ENCODE peak calls at places on chromosomes 13 and 19, in five cellular contexts. T is AG09319; E is activated CD8-positive, alpha-beta memory T cell treated with anti-CD3 and anti-CD28 coated beads for 1 hour; B is Calu3; A is psoas muscle. P is an unnamed sample.

GRCh38 chr13:112744306-112745021 is 54.6 kb downstream of the ATP11A start:
- DNase-seq in A (no peak), T (no peak), E (no peak), B (no peak), P (no peak)

GRCh38 chr19:42468273-42468796 is 25.6 kb upstream of the CXCL17 start:
- DNase-seq in E (no peak), A (no peak), B (peak; percentile 62), T (peak; percentile 57), P (peak; percentile 75)

GRCh38 chr19:18967358-18968146 is 26.5 kb upstream of the HOMER3 start:
- DNase-seq in T (no peak), A (peak; percentile 83), B (no peak), E (no peak), P (no peak)

GRCh38 chr13:114002009-114002544 is 28.2 kb upstream of the C13orf46 start:
- DNase-seq in E (no peak), T (no peak), A (peak; percentile 38), B (no peak), P (peak; percentile 37)

GRCh38 chr19:46351241-46352041 is 4.6 kb downstream of the PPP5C start:
- DNase-seq in T (no peak), E (no peak), B (peak; percentile 70), A (peak; percentile 80), P (peak; percentile 28)

GRCh38 chr13:51629711-51630575 is 45.7 kb downstream of the WDFY2 start:
- DNase-seq in E (no peak), A (no peak), T (no peak), B (no peak), P (no peak)

GRCh38 chr13:46354143-46355087 is 32.6 kb downstream of the RUBCNL start:
- DNase-seq in B (peak; percentile 17), A (no peak), E (no peak), T (peak; percentile 57), P (no peak)

GRCh38 chr19:10118960-10119359 is 739 bp downstream of the EIF3G start:
- DNase-seq in T (no peak), A (no peak), B (no peak), E (no peak), P (no peak)

GRCh38 chr13:37068962-37069361 is 9.5 kb upstream of the SUPT20H start:
- DNase-seq in A (no peak), T (no peak), E (no peak), B (no peak), P (no peak)

GRCh38 chr13:33126909-33127607 is 110.8 kb downstream of the KL start:
- DNase-seq in T (no peak), A (peak; percentile 76), E (no peak), B (no peak), P (no peak)

GRCh38 chr13:113852536-113853517 is 11.0 kb downstream of the GAS6 start:
- DNase-seq in B (no peak), E (no peak), T (no peak), A (peak; percentile 45), P (peak; percentile 63)

GRCh38 chr19:31128291-31128690 is 220.9 kb downstream of the TSHZ3 start:
- DNase-seq in T (no peak), A (no peak), E (no peak), B (no peak), P (no peak)

GRCh38 chr13:80048802-80049201 is 292.1 kb downstream of the SPRY2 start:
- DNase-seq in T (peak; percentile 78), E (peak; percentile 11), B (peak; percentile 12), A (peak; percentile 88), P (peak; percentile 9)

GRCh38 chr13:114234266-114234644 is 442 bp upstream of the CDC16 start:
- DNase-seq in E (no peak), B (no peak), A (no peak), T (no peak), P (no peak)

GRCh38 chr19:6509118-6509971 is 7.2 kb upstream of the TUBB4A start:
- DNase-seq in T (no peak), A (peak; percentile 67), B (no peak), E (no peak), P (no peak)

GRCh38 chr13:102854675-102855074 is 8.8 kb downstream of the ERCC5 start:
- DNase-seq in B (no peak), E (no peak), T (no peak), A (no peak), P (no peak)

GRCh38 chr13:38590796-38591507 is 95.9 kb upstream of the FREM2 start:
- DNase-seq in T (no peak), B (peak; percentile 15), A (no peak), E (no peak), P (peak; percentile 23)

GRCh38 chr13:30418075-30418715 is 4.1 kb upstream of the UBE2L5 start:
- DNase-seq in A (no peak), E (no peak), B (no peak), T (no peak), P (no peak)

GRCh38 chr19:33819875-33820781 is 23.5 kb downstream of the KCTD15 start:
- DNase-seq in B (peak; percentile 87), E (no peak), A (peak; percentile 87), T (peak; percentile 56), P (peak; percentile 58)

P was measured in small intestine.